ENCODE peak calls at places on chromosomes 7 and 10, in six cellular contexts. O is right lobe of liver, T is A549, H is gastrocnemius medialis, Z is body of pancreas, M is heart left ventricle. N is an unnamed sample.

GRCh38 chr7:108423089-108423989 is 32.9 kb downstream of the NRCAM start:
- ATAC-seq in H (no peak), T (no peak), O (no peak), M (no peak), Z (no peak), N (no peak)

GRCh38 chr7:74554178-74554577 is 100.5 kb downstream of the GTF2IRD1 start:
- ATAC-seq in Z (no peak), T (peak), M (peak), O (no peak), H (peak), N (no peak)

GRCh38 chr7:8143151-8143874 is 118.7 kb downstream of the ICA1 start:
- ATAC-seq in Z (no peak), T (no peak), M (no peak), H (peak), O (no peak), N (no peak)

GRCh38 chr10:4212111-4212635 is 427.2 kb upstream of the KLF6 start:
- ATAC-seq in Z (no peak), M (no peak), O (no peak), T (no peak), H (no peak), N (no peak)

GRCh38 chr7:42155836-42156540 is 81.0 kb downstream of the GLI3 start:
- ATAC-seq in O (no peak), H (no peak), Z (no peak), T (no peak), M (no peak), N (no peak)

GRCh38 chr7:129443612-129444011 is 9.4 kb downstream of the STRIP2 start:
- ATAC-seq in Z (peak), T (no peak), O (no peak), H (peak), M (peak), N (peak)

GRCh38 chr10:62885656-62886461 is 69.7 kb upstream of the EGR2 start:
- ATAC-seq in T (peak), H (no peak), Z (no peak), O (no peak), M (peak), N (no peak)

GRCh38 chr10:95406651-95407280 is 116.0 kb upstream of the PDLIM1 start:
- ATAC-seq in M (peak), O (peak), H (peak), T (peak), Z (peak), N (peak)

GRCh38 chr7:25192043-25192442 is 36.2 kb downstream of the NPVF start:
- ATAC-seq in Z (no peak), T (no peak), O (peak), M (no peak), H (no peak), N (no peak)

GRCh38 chr7:100860702-100861615 is 6.2 kb upstream of the TRIP6 start:
- ATAC-seq in Z (no peak), T (no peak), H (no peak), O (no peak), M (no peak), N (no peak)

GRCh38 chr7:126696236-126696635 is 556.5 kb downstream of the GRM8 start:
- ATAC-seq in H (no peak), M (no peak), T (no peak), O (no peak), Z (no peak), N (no peak)

GRCh38 chr7:28629216-28629848 is 217.0 kb downstream of the CREB5 start:
- ATAC-seq in O (no peak), Z (no peak), M (peak), T (no peak), H (peak), N (peak)

GRCh38 chr7:138948403-138948802 is 32.8 kb downstream of the KIAA1549 start:
- ATAC-seq in O (no peak), M (no peak), Z (no peak), H (no peak), T (no peak), N (no peak)

GRCh38 chr10:119602241-119603095 is 5.7 kb upstream of the TIAL1 start:
- ATAC-seq in H (no peak), T (peak), M (peak), O (peak), Z (peak), N (no peak)

GRCh38 chr7:159211540-159212182 is 67.0 kb upstream of the VIPR2 start:
- ATAC-seq in T (no peak), O (no peak), M (peak), H (no peak), Z (peak), N (peak)

GRCh38 chr7:133784421-133785045 is 342.6 kb upstream of the LRGUK start:
- ATAC-seq in M (no peak), Z (no peak), H (no peak), T (no peak), O (no peak), N (no peak)

GRCh38 chr10:31319602-31320178 is 674 bp downstream of the ZEB1 start:
- ATAC-seq in O (peak), Z (peak), H (peak), T (peak), M (peak), N (peak)

GRCh38 chr7:133115596-133115995 is 33.7 kb upstream of the CHCHD3 start:
- ATAC-seq in M (peak), O (no peak), T (no peak), H (no peak), Z (no peak), N (no peak)

DNA sequence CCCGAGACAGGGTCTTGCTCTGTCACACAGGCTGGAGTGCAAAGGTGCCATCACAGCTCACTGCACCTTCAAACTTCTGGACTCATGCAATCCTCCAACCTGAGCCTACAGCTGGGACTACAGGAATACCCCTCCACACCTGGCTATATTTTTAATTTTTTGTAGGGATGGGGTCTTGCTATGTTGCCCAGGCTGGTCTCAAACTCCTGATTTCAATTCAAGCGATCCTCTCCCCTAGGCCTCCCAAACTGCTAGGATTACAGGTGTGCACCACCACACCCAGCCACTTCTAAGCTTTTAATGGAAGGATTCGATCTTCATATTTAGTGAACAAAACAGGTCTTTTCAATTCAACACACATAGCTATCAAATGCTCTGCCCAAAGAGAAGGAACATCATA is 29.7 kb downstream of the FZD9 start:
- ATAC-seq in H (no peak), M (no peak), T (no peak), Z (no peak), O (no peak), N (no peak)
- TF ChIP-seq POLR2A in H (no peak), M (no peak), T (no peak), Z (no peak), O (no peak), N (no peak)

DNA sequence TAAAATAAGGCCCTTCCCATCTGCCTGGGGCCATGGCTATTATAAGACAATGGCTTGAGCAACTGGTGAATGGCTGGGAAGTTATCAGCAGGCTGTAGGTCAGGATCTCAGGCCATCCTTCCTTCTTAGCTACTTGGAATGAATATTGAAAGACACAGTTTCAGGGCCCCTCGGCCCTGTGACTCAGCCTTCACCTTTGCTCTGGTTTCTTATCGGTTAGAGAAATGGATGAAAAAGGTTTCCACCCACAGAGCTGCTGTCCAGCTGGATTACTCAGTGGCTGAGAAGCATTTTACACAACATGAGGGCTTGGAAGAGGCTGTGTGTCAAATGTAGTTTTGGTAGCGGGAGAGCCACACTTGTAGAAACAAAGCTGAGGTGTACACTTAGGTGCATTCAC is 9.4 kb downstream of the ACSL5 start:
- ATAC-seq in M (peak), Z (no peak), T (peak), O (peak), H (no peak), N (peak)
- TF ChIP-seq CTCF in M (no peak), Z (no peak), T (no peak), O (no peak), H (no peak), N (no peak)

GRCh38 chr10:133309720-133310398 is 1.1 kb downstream of the ZNF511 start:
- ATAC-seq in Z (no peak), T (no peak), H (no peak), M (no peak), O (peak), N (no peak)
- H3K4me3 ChIP-seq in Z (no peak), T (no peak), H (no peak), M (no peak), O (peak), N (peak)

GRCh38 chr10:329361-330099 is 194.3 kb downstream of the ZMYND11 start:
- ATAC-seq in T (peak), O (peak), Z (peak), M (peak), H (peak), N (peak)
- TF ChIP-seq POLR2A in T (peak), O (peak), Z (no peak), M (no peak), H (no peak), N (no peak)

DNA sequence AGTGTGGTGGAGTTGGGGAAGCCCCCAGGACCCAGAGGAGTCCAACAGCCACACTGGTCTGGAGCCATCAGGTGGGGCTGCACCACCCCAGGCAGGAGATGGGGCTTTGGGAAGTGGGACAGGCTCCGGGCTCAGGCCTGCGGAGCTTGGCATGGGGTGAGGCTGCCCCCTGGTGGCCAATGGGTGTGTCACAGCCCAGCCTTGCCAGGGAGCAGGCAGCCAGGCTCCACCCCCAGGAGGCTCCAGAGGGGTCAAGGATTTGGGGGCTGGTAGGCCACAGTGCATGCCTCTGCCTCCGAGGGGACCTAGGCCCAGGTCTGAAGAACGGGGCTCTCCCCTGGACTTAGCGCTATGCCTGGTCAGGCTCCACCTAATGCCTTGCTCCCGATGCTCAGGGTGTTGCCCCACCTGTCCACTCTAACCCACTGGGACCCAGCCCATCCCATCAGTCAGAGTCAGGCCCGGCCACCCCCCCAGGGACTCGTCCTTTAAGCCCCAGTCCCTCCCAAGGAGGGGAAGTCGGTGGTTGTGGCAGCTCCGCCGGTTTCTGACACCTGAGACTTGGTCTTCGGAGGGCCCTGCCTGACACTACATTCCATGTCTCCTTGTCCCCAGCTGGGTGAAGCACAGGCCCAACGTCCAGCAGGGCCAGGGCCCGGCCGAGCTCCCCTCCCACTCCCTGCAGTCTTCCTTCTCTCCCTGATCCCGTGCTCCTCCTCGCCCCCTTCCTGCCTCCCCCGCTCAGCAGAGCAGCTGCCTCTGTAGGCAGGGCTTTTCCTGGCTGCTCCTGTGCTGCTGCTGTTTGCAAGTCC is 11.3 kb upstream of the SAMD8 start:
- ATAC-seq in Z (peak), M (peak), O (peak), T (peak), H (peak), N (peak)
- TF ChIP-seq CTCF in Z (peak), M (peak), O (peak), T (peak), H (peak), N (peak)

GRCh38 chr10:103276251-103276936 is 544 bp upstream of the INA start:
- ATAC-seq in O (no peak), T (no peak), H (no peak), Z (no peak), M (no peak), N (no peak)
- H3K4me3 ChIP-seq in O (no peak), T (peak), H (no peak), Z (no peak), M (peak), N (no peak)

GRCh38 chr7:673681-674453 is 52.6 kb upstream of the DNAAF5 start:
- ATAC-seq in Z (no peak), O (no peak), H (no peak), M (no peak), T (no peak), N (no peak)
- TF ChIP-seq POLR2A in Z (no peak), O (no peak), H (no peak), M (no peak), T (no peak), N (no peak)

GRCh38 chr10:29107866-29108498 is 180.9 kb upstream of the LYZL1 start:
- ATAC-seq in O (no peak), H (no peak), M (no peak), T (no peak), Z (no peak), N (no peak)

GRCh38 chr10:29106287-29106686 is 182.6 kb upstream of the LYZL1 start:
- ATAC-seq in O (no peak), M (no peak), Z (no peak), T (no peak), H (no peak), N (no peak)

GRCh38 chr10:29102636-29103035 is 186.2 kb upstream of the LYZL1 start:
- ATAC-seq in M (no peak), H (no peak), O (no peak), Z (no peak), T (no peak), N (no peak)

GRCh38 chr10:29104661-29105369 is 184.1 kb upstream of the LYZL1 start:
- ATAC-seq in H (no peak), M (no peak), Z (no peak), T (peak), O (peak), N (no peak)

DNA sequence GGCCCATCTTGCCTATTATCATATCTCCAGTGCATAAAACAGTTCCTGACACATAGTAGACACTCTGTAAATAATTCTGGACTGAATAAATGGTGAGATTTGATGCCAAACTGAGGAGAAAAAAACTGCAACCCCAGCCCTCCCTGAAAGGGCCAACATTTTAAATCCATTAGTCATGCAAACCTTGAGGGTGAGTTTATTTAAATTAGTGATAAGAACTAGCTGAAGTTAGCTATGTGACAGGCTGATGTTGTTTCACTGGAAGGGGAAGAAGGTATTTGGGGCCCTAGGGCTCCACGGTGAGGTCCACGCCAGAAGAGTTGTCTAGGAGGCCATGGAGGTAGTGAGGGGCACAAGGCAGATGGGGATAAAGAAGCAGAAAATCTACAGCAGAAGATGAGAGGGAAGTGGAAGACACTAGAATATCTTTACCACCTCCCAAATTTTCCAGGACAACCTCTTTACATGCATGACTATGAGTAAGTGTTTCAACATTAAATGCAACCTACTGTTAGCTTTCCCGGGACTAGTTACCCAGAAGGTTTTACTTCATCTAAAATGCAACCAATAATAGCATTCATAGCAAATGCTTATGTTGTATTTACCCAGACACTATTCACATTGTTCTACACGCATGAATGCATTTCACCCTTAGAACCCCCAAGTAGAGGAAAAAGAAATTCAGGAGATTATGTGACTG is 183.2 kb upstream of the LYZL1 start:
- ATAC-seq in T (peak), H (no peak), M (no peak), O (no peak), Z (peak), N (no peak)
- TF ChIP-seq CTCF in T (no peak), H (no peak), M (no peak), O (no peak), Z (no peak), N (no peak)